ENCODE peak calls at places on chromosomes 7 and 10, in six cellular contexts. G, E, Z, B, D and W are unnamed samples.
A peak's percentile ranks its signal among the peaks of the same experiment; 100 is the strongest.

GRCh38 chr10:15370741-15371701 is at the start of gene FAM171A1:
- DNase-seq in G (no peak), E (peak; percentile 13), Z (peak; percentile 67), B (peak; percentile 29), D (peak; percentile 56), W (peak; percentile 37)

GRCh38 chr7:138864667-138865066 is 66.7 kb upstream of the ATP6V0A4 start:
- DNase-seq in G (no peak), E (no peak), Z (peak; percentile 84), B (no peak), D (peak; percentile 90), W (peak; percentile 90)

GRCh38 chr7:127937066-127937680 is 94.1 kb downstream of the LRRC4 start:
- DNase-seq in G (no peak), E (no peak), Z (no peak), B (no peak), D (no peak), W (no peak)

GRCh38 chr10:44343836-44344235 is 41.1 kb downstream of the CXCL12 start:
- DNase-seq in G (no peak), E (no peak), Z (no peak), B (no peak), D (no peak), W (peak; percentile 22)

GRCh38 chr7:116145245-116145852 is 65.0 kb upstream of the TES start:
- DNase-seq in G (no peak), E (no peak), Z (no peak), B (no peak), D (no peak), W (no peak)

GRCh38 chr7:90239050-90239449 is 5.9 kb upstream of the CFAP69 start:
- DNase-seq in G (no peak), E (no peak), Z (no peak), B (no peak), D (no peak), W (peak; percentile 25)

GRCh38 chr7:18508441-18509427 is 13.2 kb downstream of the HDAC9 start:
- DNase-seq in G (no peak), E (no peak), Z (peak; percentile 98), B (no peak), D (peak; percentile 98), W (peak; percentile 99)

GRCh38 chr7:155864271-155864985 is 52.2 kb upstream of the SHH start:
- DNase-seq in G (no peak), E (no peak), Z (no peak), B (no peak), D (no peak), W (no peak)

GRCh38 chr7:68963547-68963946 is 634.7 kb upstream of the AUTS2 start:
- DNase-seq in G (no peak), E (no peak), Z (peak; percentile 89), B (no peak), D (no peak), W (peak; percentile 99)

GRCh38 chr10:120103957-120104560 is 211.5 kb downstream of the SEC23IP start:
- DNase-seq in G (no peak), E (no peak), Z (peak; percentile 2), B (no peak), D (no peak), W (no peak)

GRCh38 chr10:35563266-35563891 is 41.8 kb upstream of the GJD4 start:
- DNase-seq in G (peak; percentile 66), E (peak; percentile 29), Z (peak; percentile 71), B (no peak), D (peak; percentile 45), W (peak; percentile 52)

GRCh38 chr10:119653209-119653608 is 2.0 kb downstream of the BAG3 start:
- DNase-seq in G (no peak), E (no peak), Z (no peak), B (no peak), D (no peak), W (no peak)

GRCh38 chr10:17123062-17123661 is 6.4 kb downstream of the CUBN start:
- DNase-seq in G (no peak), E (no peak), Z (peak; percentile 89), B (no peak), D (peak; percentile 64), W (peak; percentile 89)

GRCh38 chr7:7673240-7673550 is 32.6 kb downstream of the UMAD1 start:
- DNase-seq in G (no peak), E (no peak), Z (no peak), B (no peak), D (no peak), W (no peak)

GRCh38 chr10:13784067-13784466 is 197.3 kb downstream of the PRPF18 start:
- DNase-seq in G (no peak), E (no peak), Z (peak; percentile 68), B (no peak), D (no peak), W (peak; percentile 41)

GRCh38 chr10:42553064-42553407 is 85.3 kb downstream of the ZNF33B start:
- DNase-seq in G (no peak), E (no peak), Z (no peak), B (no peak), D (no peak), W (no peak)

GRCh38 chr7:138865843-138866242 is 67.8 kb upstream of the ATP6V0A4 start:
- DNase-seq in G (no peak), E (no peak), Z (no peak), B (no peak), D (no peak), W (peak; percentile 12)

GRCh38 chr10:129952771-129953489 is 11.1 kb downstream of the EBF3 start:
- DNase-seq in G (no peak), E (peak; percentile 43), Z (no peak), B (no peak), D (no peak), W (no peak)

GRCh38 chr7:103381280-103382061 is 34.0 kb downstream of the PSMC2 start:
- DNase-seq in G (no peak), E (no peak), Z (no peak), B (no peak), D (no peak), W (no peak)

GRCh38 chr7:100888988-100889760 is at the start of gene UFSP1:
- DNase-seq in G (no peak), E (no peak), Z (no peak), B (no peak), D (no peak), W (no peak)

GRCh38 chr10:11499425-11500071 is 111.9 kb downstream of the USP6NL start:
- DNase-seq in G (no peak), E (no peak), Z (no peak), B (no peak), D (no peak), W (no peak)

GRCh38 chr7:4665661-4666060 is 16.4 kb upstream of the FOXK1 start:
- DNase-seq in G (no peak), E (no peak), Z (peak; percentile 99), B (no peak), D (peak; percentile 62), W (peak; percentile 81)

GRCh38 chr10:77919713-77920108 is 6.8 kb downstream of the DLG5 start:
- DNase-seq in G (no peak), E (no peak), Z (peak; percentile 87), B (no peak), D (peak; percentile 78), W (peak; percentile 50)

GRCh38 chr10:110207805-110208613 is 604 bp downstream of the MXI1 start:
- DNase-seq in G (no peak), E (no peak), Z (peak; percentile 40), B (no peak), D (peak; percentile 41), W (peak; percentile 45)

GRCh38 chr7:134421998-134422397 is 36.9 kb downstream of the AKR1B1 start:
- DNase-seq in G (no peak), E (no peak), Z (peak; percentile 43), B (no peak), D (no peak), W (peak; percentile 23)

GRCh38 chr10:15745748-15746147 is 26.0 kb upstream of the ITGA8 start:
- DNase-seq in G (no peak), E (peak; percentile 45), Z (peak; percentile 55), B (no peak), D (no peak), W (no peak)

GRCh38 chr7:134016223-134016941 is 110.8 kb upstream of the LRGUK start:
- DNase-seq in G (peak; percentile 50), E (no peak), Z (peak; percentile 46), B (no peak), D (peak; percentile 11), W (peak; percentile 39)